ENCODE peak calls at places on chromosomes 3 and 15, in six cellular contexts. M is heart left ventricle, Y is psoas muscle, G is right lobe of liver, J is uterus, D is fibroblast of lung. H is an unnamed sample. For H3K4me1, the result is how much of the 10 kb centered on the place peaks cover.

GRCh38 chr3:129593595-129594339 is 12.7 kb downstream of the PLXND1 start:
- DNase-seq in M (no peak), G (no peak), D (no peak), J (no peak), Y (peak), H (peak)

GRCh38 chr3:60188803-60189202 is 1062.4 kb downstream of the FHIT start:
- DNase-seq in M (no peak), J (no peak), D (no peak), G (no peak), Y (no peak), H (no peak)

GRCh38 chr3:87468938-87469337 is 192.6 kb upstream of the POU1F1 start:
- DNase-seq in J (no peak), D (peak), G (no peak), M (no peak), Y (no peak), H (no peak)

GRCh38 chr3:148464246-148464645 is 233.5 kb upstream of the AGTR1 start:
- DNase-seq in M (no peak), D (peak), Y (no peak), J (no peak), G (no peak), H (no peak)

GRCh38 chr3:127209155-127209839 is 16.4 kb downstream of the PRR23E start:
- DNase-seq in Y (no peak), J (no peak), G (no peak), D (no peak), M (no peak), H (peak)

GRCh38 chr3:10563396-10563795 is 58.0 kb upstream of the ATP2B2 start:
- DNase-seq in J (no peak), G (no peak), M (no peak), D (no peak), Y (no peak), H (no peak)

GRCh38 chr3:190883973-190884832 is 21.7 kb upstream of the GMNC start:
- DNase-seq in J (peak), Y (no peak), D (peak), G (no peak), M (no peak), H (no peak)

GRCh38 chr3:65226287-65226686 is 538.5 kb upstream of the ADAMTS9 start:
- DNase-seq in G (no peak), Y (no peak), D (no peak), J (no peak), M (no peak), H (no peak)

DNA sequence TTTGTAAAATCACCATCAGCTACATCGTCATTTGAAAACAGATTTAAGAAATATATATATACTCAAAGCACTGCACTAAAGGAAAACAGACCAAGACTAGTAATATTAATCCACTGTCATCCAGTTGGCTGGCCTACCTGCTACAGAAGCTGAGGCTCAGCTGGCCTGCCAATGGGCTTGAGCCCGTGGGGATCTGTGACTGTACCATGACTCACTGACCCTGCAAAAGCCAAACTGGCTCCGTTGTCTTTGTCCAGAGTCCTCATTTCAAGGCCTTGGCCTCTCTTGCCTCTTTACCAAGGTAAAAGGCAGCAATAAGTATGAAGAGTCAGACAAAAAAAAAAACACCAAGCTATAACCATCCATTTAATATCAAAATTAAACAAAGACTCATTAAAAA is 463.5 kb upstream of the RASGRP1 start:
- DNase-seq in D (peak), Y (peak), M (no peak), G (no peak), J (no peak), H (peak)
- TF ChIP-seq CTCF in D (no peak), Y (no peak), M (no peak), G (no peak), J (no peak), H (no peak)

DNA sequence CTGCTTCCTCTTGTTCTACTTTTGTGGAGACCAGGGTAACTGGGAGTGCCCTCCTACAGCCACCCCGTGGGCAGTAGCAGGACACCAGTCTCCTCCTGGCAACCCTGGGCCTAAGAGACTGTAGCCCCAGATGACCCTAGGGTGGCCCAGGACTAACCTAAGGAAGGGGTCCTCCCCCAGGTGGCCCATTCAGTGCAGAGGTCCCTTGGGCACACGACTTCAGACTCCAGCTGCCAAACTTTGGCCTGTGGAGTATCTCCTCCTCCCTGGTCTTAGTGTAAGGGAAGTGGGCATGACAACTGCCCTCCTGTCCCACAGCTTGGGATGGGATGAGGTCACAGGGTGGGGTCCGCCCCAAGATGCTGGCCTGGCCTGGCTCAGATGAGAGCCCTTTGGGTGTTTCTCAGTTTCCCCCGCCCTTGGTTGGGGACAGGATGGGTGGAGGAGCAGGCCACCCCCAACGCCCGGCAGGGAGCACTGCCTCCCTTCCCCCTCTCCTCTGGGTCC is 4.8 kb downstream of the CSK start:
- DNase-seq in M (peak), D (no peak), G (no peak), Y (no peak), J (no peak), H (no peak)
- H3K4me1 ChIP-seq in M (half or more), D (half or more), G (under half), Y (half or more), J (under half), H (half or more)

DNA sequence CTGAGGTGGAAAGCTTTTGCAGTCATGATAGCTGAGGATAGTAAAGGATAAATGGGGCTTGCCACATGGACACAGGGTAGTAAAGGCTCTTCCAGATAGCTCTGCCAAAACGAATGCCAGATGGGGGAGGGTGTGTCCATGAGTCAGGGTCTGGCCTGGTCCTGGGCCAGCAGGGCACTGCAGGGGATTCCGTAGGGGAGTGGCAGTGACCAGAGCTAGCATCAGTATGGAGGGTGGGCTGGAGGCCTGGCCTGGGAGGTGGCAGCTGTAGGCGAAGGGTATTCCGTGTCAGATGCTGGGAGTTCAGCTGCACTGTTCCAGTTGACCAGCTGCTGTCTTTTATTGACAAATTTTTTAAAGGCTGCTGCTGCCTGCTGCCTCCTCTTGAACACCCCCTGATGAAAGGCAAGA is 23.6 kb downstream of the TSEN2 start:
- DNase-seq in M (no peak), G (no peak), D (peak), Y (peak), J (peak), H (no peak)
- H3K27ac ChIP-seq in M (no peak), G (no peak), D (peak), Y (peak), J (peak), H (peak)

DNA sequence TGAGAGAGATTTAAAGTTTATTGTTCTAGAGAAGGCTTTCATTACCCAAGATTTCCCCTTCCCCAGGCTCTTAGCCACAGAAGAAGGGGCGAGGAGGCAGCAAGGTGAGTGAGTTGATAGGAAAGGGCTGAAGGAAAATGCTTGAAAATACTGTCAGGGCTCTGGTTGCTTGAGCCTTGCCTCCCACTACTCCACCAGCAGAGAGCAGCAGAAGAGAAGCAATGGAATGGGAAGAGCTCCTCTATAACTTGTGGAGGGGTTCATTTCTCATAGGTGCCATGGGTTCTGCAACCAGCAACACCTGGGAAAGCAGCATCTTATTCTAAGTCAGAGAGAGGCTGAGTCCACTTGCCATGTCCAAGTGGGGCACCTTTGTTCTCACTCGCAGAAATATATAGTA is 184.0 kb upstream of the CNTN6 start:
- DNase-seq in M (no peak), J (no peak), G (no peak), D (no peak), Y (no peak), H (no peak)
- TF ChIP-seq CTCF in M (no peak), J (no peak), G (no peak), D (no peak), Y (no peak), H (no peak)

DNA sequence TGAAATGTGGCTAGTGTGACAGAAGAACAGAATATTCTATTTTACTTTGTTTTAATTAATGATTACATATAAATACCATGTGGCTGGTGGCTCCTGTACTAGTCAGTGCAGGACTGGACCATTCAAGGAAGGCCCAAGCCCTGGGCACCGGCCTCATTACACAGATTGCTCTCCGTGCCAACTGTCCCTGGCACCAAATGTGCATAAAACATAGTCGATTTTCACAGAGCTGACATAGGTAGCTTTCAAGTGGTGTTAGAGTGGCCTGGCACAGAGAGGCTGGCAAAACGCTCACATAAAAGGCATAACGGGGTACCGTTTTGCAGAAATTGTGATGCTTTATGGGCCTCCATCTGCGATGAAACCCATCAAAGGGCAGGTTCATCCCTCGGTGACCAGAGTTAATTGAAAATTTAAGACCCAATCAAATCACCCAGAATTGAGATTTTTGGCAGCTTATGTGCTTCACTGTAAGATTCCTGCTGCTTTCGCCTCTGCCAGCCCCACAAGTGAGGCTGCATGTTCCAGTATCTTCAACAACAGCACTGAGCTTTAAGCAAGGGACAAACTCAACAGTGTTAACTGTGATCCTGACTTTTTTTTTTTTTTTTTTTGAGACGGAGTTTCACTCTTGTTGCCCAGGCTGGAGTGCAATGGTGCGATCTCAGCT is 25.9 kb downstream of the RFTN1 start:
- DNase-seq in D (no peak), J (no peak), M (no peak), G (no peak), Y (no peak), H (no peak)
- H3K4me1 ChIP-seq in D (under half), J (under half), M (under half), G (under half), Y (under half), H (under half)

DNA sequence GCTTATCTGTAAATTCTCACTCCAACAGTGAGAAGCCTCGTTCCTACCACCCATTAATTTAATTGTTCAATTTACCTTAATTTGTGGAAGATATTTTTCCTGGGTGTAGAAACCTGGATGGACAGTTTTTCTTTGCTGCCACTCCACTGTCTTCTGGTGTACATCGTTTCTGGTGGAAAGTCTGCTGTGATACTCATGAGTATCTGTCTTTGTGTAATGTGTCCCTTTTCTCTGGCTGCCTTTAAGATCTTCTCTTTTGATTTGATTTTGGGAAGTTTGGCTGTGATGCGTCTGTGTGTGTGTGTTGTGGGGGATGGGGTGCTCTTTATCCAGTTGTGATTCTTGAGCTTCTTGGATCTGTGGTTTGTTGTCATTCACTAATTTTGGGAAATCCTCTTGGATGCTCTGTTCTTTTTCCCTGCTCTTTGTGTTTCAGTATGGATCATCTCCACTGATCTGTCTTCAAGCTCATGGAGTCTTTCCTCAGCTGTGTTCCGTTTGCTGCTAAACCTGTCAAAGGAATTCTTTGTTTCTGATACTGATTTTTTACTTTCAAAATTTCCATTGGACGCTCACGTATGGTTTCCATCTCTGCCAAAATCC is 42.2 kb upstream of the NR2C2 start:
- DNase-seq in J (no peak), M (no peak), Y (no peak), G (no peak), D (no peak), H (no peak)
- H3K27ac ChIP-seq in J (no peak), M (no peak), Y (no peak), G (no peak), D (no peak), H (no peak)

GRCh38 chr15:62142736-62143135 is 22.3 kb downstream of the C2CD4B start:
- DNase-seq in M (no peak), Y (no peak), D (no peak), G (no peak), J (no peak), H (no peak)
- TF ChIP-seq CTCF in M (no peak), Y (no peak), D (no peak), G (peak), J (no peak), H (no peak)